ENCODE peak calls at places on chromosomes 1 and 21, in six cellular contexts. A is SIG-M5, U is memory B cell, P is KBM-7, F is posterior vena cava, J is GM12891. S is an unnamed sample.

GRCh38 chr1:156336242-156336641 is 1.9 kb downstream of the CCT3 start:
- DNase-seq in U (no peak), A (no peak), F (no peak), J (no peak), P (peak), S (no peak)

GRCh38 chr21:15264084-15264483 is 199.3 kb upstream of the NRIP1 start:
- DNase-seq in J (no peak), P (no peak), A (no peak), F (no peak), U (no peak), S (no peak)

GRCh38 chr1:223143760-223144248 is 756 bp upstream of the TLR5 start:
- DNase-seq in A (no peak), U (no peak), J (no peak), P (peak), F (no peak), S (no peak)

GRCh38 chr1:248618878-248619277 is 16.0 kb downstream of the OR2T11 start:
- DNase-seq in P (no peak), F (no peak), U (peak), J (no peak), A (no peak), S (peak)

GRCh38 chr1:226027861-226028260 is 28.7 kb upstream of the SDE2 start:
- DNase-seq in P (no peak), A (no peak), F (no peak), U (no peak), J (no peak), S (no peak)

GRCh38 chr1:202085682-202086373 is 36.9 kb upstream of the GPR37L1 start:
- DNase-seq in A (no peak), U (no peak), P (no peak), J (no peak), F (no peak), S (no peak)

GRCh38 chr1:207981976-207982375 is 71.1 kb upstream of the CD34 start:
- DNase-seq in P (peak), U (no peak), A (no peak), F (no peak), J (peak), S (no peak)

GRCh38 chr1:153246825-153247224 is 12.7 kb upstream of the LORICRIN start:
- DNase-seq in A (no peak), J (no peak), F (no peak), P (no peak), U (no peak), S (no peak)

GRCh38 chr1:91498035-91498434 is 2.6 kb upstream of the CDC7 start:
- DNase-seq in J (no peak), F (no peak), U (no peak), P (no peak), A (no peak), S (no peak)

GRCh38 chr1:187733234-187733633 is 904.5 kb downstream of the PLA2G4A start:
- DNase-seq in P (no peak), F (no peak), A (no peak), U (no peak), J (no peak), S (no peak)

GRCh38 chr1:39943471-39944290 is 11.3 kb upstream of the MFSD2A start:
- DNase-seq in U (no peak), A (no peak), F (no peak), J (no peak), P (no peak), S (no peak)

GRCh38 chr1:209086486-209087192 is 496.9 kb upstream of the CAMK1G start:
- DNase-seq in U (no peak), J (no peak), A (no peak), P (no peak), F (no peak), S (no peak)

GRCh38 chr1:83998205-83998598 is 730 bp downstream of the TTLL7 start:
- DNase-seq in J (no peak), F (no peak), A (no peak), P (peak), U (no peak), S (peak)

GRCh38 chr1:230067871-230068814 is 1.1 kb downstream of the GALNT2 start:
- DNase-seq in F (peak), U (peak), P (peak), J (peak), A (no peak), S (peak)

GRCh38 chr1:245365621-245366020 is 210.8 kb downstream of the KIF26B start:
- DNase-seq in U (no peak), J (no peak), A (no peak), P (no peak), F (no peak), S (no peak)

GRCh38 chr1:41241748-41242644 is at the start of gene SCMH1:
- DNase-seq in A (no peak), J (peak), U (peak), P (peak), F (peak), S (peak)

GRCh38 chr1:30268923-30269666 is 454.3 kb downstream of the MATN1 start:
- DNase-seq in P (no peak), F (no peak), U (no peak), J (no peak), A (no peak), S (no peak)

GRCh38 chr1:156766288-156767100 is 841 bp upstream of the PRCC start:
- DNase-seq in J (no peak), P (no peak), A (no peak), F (peak), U (no peak), S (no peak)

GRCh38 chr21:45379171-45379900 is 25.6 kb upstream of the COL18A1 start:
- DNase-seq in F (peak), P (no peak), A (no peak), U (no peak), J (no peak), S (no peak)

GRCh38 chr1:47809301-47810084 is 187.7 kb downstream of the TRABD2B start:
- DNase-seq in F (no peak), U (no peak), J (no peak), P (no peak), A (no peak), S (no peak)

GRCh38 chr1:29962831-29963247 is 726.5 kb downstream of the PTPRU start:
- DNase-seq in F (no peak), U (no peak), J (no peak), P (no peak), A (no peak), S (no peak)

GRCh38 chr21:45875416-45875760 is 106.2 kb upstream of the COL6A1 start:
- DNase-seq in J (no peak), U (no peak), P (no peak), F (peak), A (no peak), S (no peak)

GRCh38 chr1:105138445-105138821 is 1388.7 kb downstream of the AMY1C start:
- DNase-seq in A (no peak), F (no peak), P (no peak), J (no peak), U (no peak), S (no peak)

GRCh38 chr1:26938004-26938658 is 16.6 kb downstream of the NUDC start:
- DNase-seq in F (no peak), J (no peak), U (no peak), A (no peak), P (no peak), S (no peak)

GRCh38 chr1:6205849-6206845 is at the start of gene RNF207:
- DNase-seq in A (no peak), U (no peak), P (no peak), J (peak), F (peak), S (no peak)

GRCh38 chr21:27275294-27275927 is 308.5 kb upstream of the ADAMTS5 start:
- DNase-seq in J (no peak), F (no peak), A (peak), U (no peak), P (no peak), S (no peak)

GRCh38 chr1:194164755-194165154 is 978.3 kb upstream of the B3GALT2 start:
- DNase-seq in F (no peak), J (no peak), P (no peak), U (no peak), A (no peak), S (no peak)

GRCh38 chr1:227730630-227731151 is 4.4 kb downstream of the JMJD4 start:
- DNase-seq in P (no peak), J (no peak), U (no peak), F (peak), A (no peak), S (no peak)

GRCh38 chr1:99756598-99756997 is 9.8 kb downstream of the FRRS1 start:
- DNase-seq in F (no peak), U (no peak), P (no peak), A (no peak), J (no peak), S (no peak)

GRCh38 chr1:31523769-31524168 is 52.5 kb upstream of the TINAGL1 start:
- DNase-seq in A (peak), J (no peak), P (peak), F (peak), U (no peak), S (no peak)

GRCh38 chr1:26283871-26284596 is 4.1 kb downstream of the SH3BGRL3 start:
- DNase-seq in P (no peak), J (no peak), U (no peak), A (no peak), F (peak), S (no peak)

GRCh38 chr1:160408864-160409263 is 8.5 kb downstream of the VANGL2 start:
- DNase-seq in J (no peak), A (no peak), U (no peak), P (no peak), F (no peak), S (no peak)

S was measured in naive B cell.